ENCODE peak calls at places on chromosomes 16 and 17, in nine cellular contexts. P, D, X, V, B, A, S, N and I are unnamed samples.

GRCh38 chr17:43171761-43172487 is 910 bp downstream of the NBR1 start:
- DNase-seq in N (no peak), P (no peak), S (peak; percentile 96), D (peak; percentile 67), V (no peak), B (no peak), A (peak; percentile 12), X (peak; percentile 87), I (peak; percentile 61)

GRCh38 chr17:27494192-27495091 is 38.2 kb downstream of the KSR1 start:
- DNase-seq in P (peak; percentile 46), D (peak; percentile 23), V (peak; percentile 67), S (peak; percentile 65), A (no peak), X (no peak), B (peak; percentile 87), N (peak; percentile 86), I (peak; percentile 71)

GRCh38 chr17:14923981-14924380 is 341.1 kb downstream of the PMP22 start:
- DNase-seq in N (no peak), D (no peak), S (peak; percentile 12), B (no peak), X (no peak), V (no peak), A (no peak), P (no peak), I (no peak)

GRCh38 chr17:17694229-17695081 is 13.2 kb downstream of the RAI1 start:
- DNase-seq in N (peak; percentile 79), X (no peak), B (peak; percentile 70), D (peak; percentile 71), S (peak; percentile 66), P (peak; percentile 70), V (peak; percentile 76), A (peak; percentile 82), I (peak; percentile 81)

GRCh38 chr17:731943-732787 is at the start of gene TLCD3A:
- DNase-seq in D (peak; percentile 63), B (peak; percentile 87), A (peak; percentile 39), V (peak; percentile 80), S (peak; percentile 77), X (no peak), P (no peak), N (peak; percentile 83), I (peak; percentile 82)

GRCh38 chr17:3381957-3382356 is 4.2 kb downstream of the OR3A2 start:
- DNase-seq in X (no peak), S (no peak), B (no peak), A (no peak), N (no peak), P (no peak), D (no peak), V (no peak), I (no peak)

GRCh38 chr17:72097144-72097543 is 23.7 kb upstream of the SOX9 start:
- DNase-seq in V (no peak), B (no peak), P (no peak), N (no peak), S (no peak), A (no peak), X (no peak), D (no peak), I (no peak)

GRCh38 chr17:76995352-76996105 is 127.3 kb downstream of the MGAT5B start:
- DNase-seq in V (no peak), X (no peak), D (no peak), S (no peak), P (no peak), N (no peak), B (no peak), A (no peak), I (no peak)

GRCh38 chr17:17714261-17714866 is 33.1 kb downstream of the RAI1 start:
- DNase-seq in N (no peak), X (no peak), V (no peak), B (no peak), A (no peak), D (no peak), P (no peak), S (no peak), I (no peak)

GRCh38 chr17:57915980-57916757 is 39.0 kb downstream of the CUEDC1 start:
- DNase-seq in X (no peak), N (no peak), A (no peak), P (no peak), V (no peak), S (no peak), D (no peak), B (no peak), I (no peak)

GRCh38 chr17:57915532-57915931 is 39.7 kb downstream of the CUEDC1 start:
- DNase-seq in X (no peak), V (no peak), D (no peak), N (no peak), B (no peak), S (no peak), A (no peak), P (no peak), I (no peak)

GRCh38 chr17:57914274-57915147 is 40.7 kb downstream of the CUEDC1 start:
- DNase-seq in X (no peak), D (no peak), A (no peak), V (no peak), N (no peak), B (no peak), S (no peak), P (no peak), I (no peak)

GRCh38 chr17:57918017-57918895 is 37.0 kb downstream of the CUEDC1 start:
- DNase-seq in X (no peak), B (no peak), V (no peak), P (no peak), A (no peak), S (peak; percentile 45), D (no peak), N (no peak), I (no peak)

GRCh38 chr17:57916925-57917858 is 38.0 kb downstream of the CUEDC1 start:
- DNase-seq in X (no peak), B (no peak), V (peak; percentile 60), N (peak; percentile 71), D (peak; percentile 59), A (peak; percentile 20), P (no peak), S (no peak), I (peak; percentile 63)
- H3K4me3 ChIP-seq in X (no peak overlapping the region), B (no peak overlapping the region), V (no peak overlapping the region), N (no peak overlapping the region), D (no peak overlapping the region), A (no peak overlapping the region), P (no peak overlapping the region), S (no peak overlapping the region), I (no peak overlapping the region)

DNA sequence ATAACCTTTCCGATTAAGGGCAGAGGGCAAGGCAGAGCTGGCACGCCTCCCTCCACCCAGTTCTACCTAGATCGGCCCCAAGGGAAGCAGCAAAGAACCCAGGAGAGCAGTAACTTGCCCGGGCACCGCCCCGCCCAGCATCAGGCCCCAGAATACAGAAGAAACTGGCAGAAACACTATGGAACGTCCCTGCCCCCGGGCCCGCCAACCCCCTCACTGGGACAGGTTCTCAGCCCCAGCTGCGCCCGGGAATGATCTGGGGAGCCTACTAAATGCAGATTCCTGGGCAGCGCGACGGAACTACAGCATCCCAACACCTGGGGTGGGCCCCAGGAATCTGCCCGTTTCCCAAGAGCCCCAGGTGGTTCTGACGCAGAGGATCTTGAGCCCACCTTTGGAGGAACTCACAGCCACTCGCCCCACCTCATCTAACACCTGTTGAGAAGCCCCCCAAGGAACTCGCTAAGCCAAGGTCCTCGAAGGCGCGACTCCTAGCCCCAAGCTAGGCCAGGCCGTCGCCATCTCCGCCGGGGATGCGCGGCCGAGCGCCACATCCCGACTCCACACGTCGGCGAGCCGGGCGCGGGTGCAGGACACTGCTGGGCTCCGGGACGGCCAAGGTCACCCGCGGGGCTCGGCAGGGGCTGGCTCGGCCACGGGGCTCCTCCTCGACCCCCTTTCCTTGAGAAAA is 1.1 kb downstream of the CDIP1 start:
- DNase-seq in B (peak; percentile 33), A (no peak), S (no peak), N (peak; percentile 51), X (no peak), D (no peak), V (peak; percentile 28), P (no peak), I (no peak)
- H3K27ac ChIP-seq in B (peak overlapping the region; percentile 89), A (peak overlapping the region; percentile 77), S (peak overlapping the region; percentile 86), N (peak overlapping the region; percentile 89), X (no peak overlapping the region), D (peak overlapping the region; percentile 91), V (peak overlapping the region; percentile 94), P (peak overlapping the region; percentile 99), I (peak overlapping the region; percentile 91)

GRCh38 chr17:83083368-83084201 is 4.2 kb downstream of the METRNL start:
- DNase-seq in S (peak; percentile 91), N (no peak), V (no peak), X (peak; percentile 89), P (no peak), A (peak; percentile 54), B (no peak), D (no peak), I (peak; percentile 54)

GRCh38 chr17:83081561-83082201 is 2.3 kb downstream of the METRNL start:
- DNase-seq in P (no peak), S (no peak), B (peak; percentile 49), D (no peak), V (no peak), A (peak; percentile 34), N (peak; percentile 75), X (no peak), I (no peak)

GRCh38 chr17:83080641-83081560 is 1.5 kb downstream of the METRNL start:
- DNase-seq in V (no peak), B (peak; percentile 45), X (no peak), S (peak; percentile 49), D (no peak), P (no peak), N (peak; percentile 76), A (peak; percentile 40), I (no peak)

GRCh38 chr17:83082899-83083367 is 3.5 kb downstream of the METRNL start:
- DNase-seq in S (no peak), B (no peak), X (no peak), P (no peak), D (no peak), N (no peak), V (no peak), A (no peak), I (no peak)

DNA sequence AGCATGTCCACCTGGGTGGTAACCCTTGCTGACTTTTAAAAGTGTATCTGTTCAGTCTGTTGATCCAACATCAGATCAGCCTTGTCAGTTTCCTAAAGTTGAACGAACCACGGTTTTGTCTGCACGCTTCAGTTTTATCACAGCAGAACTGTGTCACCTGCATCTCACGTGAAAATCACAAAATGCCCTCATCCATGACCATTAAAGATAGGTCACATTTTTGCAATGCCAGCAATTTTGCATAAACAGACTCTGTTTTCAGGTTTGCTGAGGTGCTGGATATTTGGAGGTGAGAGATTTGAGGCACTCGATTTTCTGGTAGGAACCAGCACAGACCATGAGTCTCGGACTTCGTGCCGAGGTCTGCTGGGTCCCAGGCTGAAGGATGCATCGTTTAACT is 3.0 kb downstream of the METRNL start:
- DNase-seq in B (no peak), X (no peak), N (no peak), P (no peak), S (no peak), A (no peak), D (no peak), V (no peak), I (no peak)
- H3K4me3 ChIP-seq in B (no peak overlapping the region), X (no peak overlapping the region), N (peak overlapping the region; percentile 72), P (no peak overlapping the region), S (no peak overlapping the region), A (no peak overlapping the region), D (no peak overlapping the region), V (peak overlapping the region; percentile 88), I (no peak overlapping the region)

DNA sequence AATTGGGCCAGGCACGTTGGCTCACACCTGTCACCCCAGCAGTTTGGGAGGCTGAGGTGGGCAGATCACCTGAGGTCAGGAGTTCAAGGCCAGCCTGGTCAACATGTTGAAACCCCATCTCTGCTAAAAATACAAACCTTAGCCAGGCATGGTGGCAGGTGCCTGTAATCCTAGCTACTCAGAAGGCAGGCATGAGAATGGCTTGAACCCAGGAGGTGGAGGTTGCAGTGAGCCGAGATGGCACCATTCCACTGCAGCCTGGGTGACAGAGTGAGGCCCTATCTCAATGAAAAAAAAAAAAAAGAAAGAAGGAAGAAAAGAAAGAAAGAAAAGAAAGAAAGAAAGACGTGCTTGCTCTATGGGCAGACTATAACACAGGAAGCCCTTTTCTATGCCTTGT is 84.4 kb downstream of the FOXL1 start:
- DNase-seq in P (no peak), S (no peak), A (no peak), D (no peak), N (no peak), V (no peak), B (no peak), X (no peak), I (no peak)
- H3K27ac ChIP-seq in P (no peak overlapping the region), S (no peak overlapping the region), A (no peak overlapping the region), D (no peak overlapping the region), N (no peak overlapping the region), V (no peak overlapping the region), B (no peak overlapping the region), X (no peak overlapping the region), I (peak overlapping the region; percentile 95)